ENCODE peak calls at places on chromosomes 1 and 21, in eight cellular contexts. One of them, this sample, is unnamed.

GRCh38 chr1:241932845-241933244 is 24.7 kb upstream of the BECN2 start:
- DNase-seq in stimulated activated CD4-positive, alpha-beta T cell treated with anti-CD3 and anti-CD28 coated beads, Interleukin-15, amount 100 ng/mL, for 1 hour: no peak
- DNase-seq in iPS DF 19.7: no peak
- DNase-seq in kidney glomerular epithelial cell: no peak
- DNase-seq in effector memory CD4-positive, alpha-beta T cell: no peak
- DNase-seq in AG08396: no peak
- DNase-seq in H54: no peak
- DNase-seq in spleen: no peak
- DNase-seq in this sample: no peak

GRCh38 chr1:170309389-170310013 is 163.7 kb downstream of the NTMT2 start:
- DNase-seq in stimulated activated CD4-positive, alpha-beta T cell treated with anti-CD3 and anti-CD28 coated beads, Interleukin-15, amount 100 ng/mL, for 1 hour: no peak
- DNase-seq in iPS DF 19.7: no peak
- DNase-seq in kidney glomerular epithelial cell: no peak
- DNase-seq in effector memory CD4-positive, alpha-beta T cell: no peak
- DNase-seq in AG08396: peak; percentile 73
- DNase-seq in H54: peak; percentile 37
- DNase-seq in spleen: no peak
- DNase-seq in this sample: peak; percentile 78

GRCh38 chr1:116387551-116387950 is 14.5 kb downstream of the ATP1A1 start:
- DNase-seq in stimulated activated CD4-positive, alpha-beta T cell treated with anti-CD3 and anti-CD28 coated beads, Interleukin-15, amount 100 ng/mL, for 1 hour: no peak
- DNase-seq in iPS DF 19.7: no peak
- DNase-seq in kidney glomerular epithelial cell: no peak
- DNase-seq in effector memory CD4-positive, alpha-beta T cell: no peak
- DNase-seq in AG08396: no peak
- DNase-seq in H54: no peak
- DNase-seq in spleen: no peak
- DNase-seq in this sample: no peak

GRCh38 chr1:36530261-36530660 is 47.5 kb upstream of the CSF3R start:
- DNase-seq in stimulated activated CD4-positive, alpha-beta T cell treated with anti-CD3 and anti-CD28 coated beads, Interleukin-15, amount 100 ng/mL, for 1 hour: no peak
- DNase-seq in iPS DF 19.7: no peak
- DNase-seq in kidney glomerular epithelial cell: no peak
- DNase-seq in effector memory CD4-positive, alpha-beta T cell: no peak
- DNase-seq in AG08396: no peak
- DNase-seq in H54: no peak
- DNase-seq in spleen: no peak
- DNase-seq in this sample: no peak

GRCh38 chr1:155069551-155070391 is 6.2 kb downstream of the EFNA4 start:
- DNase-seq in stimulated activated CD4-positive, alpha-beta T cell treated with anti-CD3 and anti-CD28 coated beads, Interleukin-15, amount 100 ng/mL, for 1 hour: no peak
- DNase-seq in iPS DF 19.7: no peak
- DNase-seq in kidney glomerular epithelial cell: no peak
- DNase-seq in effector memory CD4-positive, alpha-beta T cell: no peak
- DNase-seq in AG08396: no peak
- DNase-seq in H54: no peak
- DNase-seq in spleen: no peak
- DNase-seq in this sample: no peak

GRCh38 chr1:205534444-205534985 is 30.0 kb downstream of the CDK18 start:
- DNase-seq in stimulated activated CD4-positive, alpha-beta T cell treated with anti-CD3 and anti-CD28 coated beads, Interleukin-15, amount 100 ng/mL, for 1 hour: no peak
- DNase-seq in iPS DF 19.7: no peak
- DNase-seq in kidney glomerular epithelial cell: no peak
- DNase-seq in effector memory CD4-positive, alpha-beta T cell: no peak
- DNase-seq in AG08396: no peak
- DNase-seq in H54: no peak
- DNase-seq in spleen: peak; percentile 46
- DNase-seq in this sample: no peak

GRCh38 chr1:227731241-227731677 is 3.8 kb downstream of the JMJD4 start:
- DNase-seq in stimulated activated CD4-positive, alpha-beta T cell treated with anti-CD3 and anti-CD28 coated beads, Interleukin-15, amount 100 ng/mL, for 1 hour: no peak
- DNase-seq in iPS DF 19.7: no peak
- DNase-seq in kidney glomerular epithelial cell: no peak
- DNase-seq in effector memory CD4-positive, alpha-beta T cell: no peak
- DNase-seq in AG08396: no peak
- DNase-seq in H54: no peak
- DNase-seq in spleen: no peak
- DNase-seq in this sample: no peak

GRCh38 chr1:210294991-210295773 is 33.5 kb upstream of the HHAT start:
- DNase-seq in stimulated activated CD4-positive, alpha-beta T cell treated with anti-CD3 and anti-CD28 coated beads, Interleukin-15, amount 100 ng/mL, for 1 hour: no peak
- DNase-seq in iPS DF 19.7: no peak
- DNase-seq in kidney glomerular epithelial cell: no peak
- DNase-seq in effector memory CD4-positive, alpha-beta T cell: no peak
- DNase-seq in AG08396: peak; percentile 39
- DNase-seq in H54: no peak
- DNase-seq in spleen: no peak
- DNase-seq in this sample: peak; percentile 60

GRCh38 chr1:44501022-44501910 is 96.2 kb downstream of the RNF220 start:
- DNase-seq in stimulated activated CD4-positive, alpha-beta T cell treated with anti-CD3 and anti-CD28 coated beads, Interleukin-15, amount 100 ng/mL, for 1 hour: no peak
- DNase-seq in iPS DF 19.7: no peak
- DNase-seq in kidney glomerular epithelial cell: no peak
- DNase-seq in effector memory CD4-positive, alpha-beta T cell: no peak
- DNase-seq in AG08396: no peak
- DNase-seq in H54: no peak
- DNase-seq in spleen: no peak
- DNase-seq in this sample: no peak

GRCh38 chr1:6440198-6441126 is 15.9 kb downstream of the ESPN start:
- DNase-seq in stimulated activated CD4-positive, alpha-beta T cell treated with anti-CD3 and anti-CD28 coated beads, Interleukin-15, amount 100 ng/mL, for 1 hour: peak; percentile 56
- DNase-seq in iPS DF 19.7: no peak
- DNase-seq in kidney glomerular epithelial cell: no peak
- DNase-seq in effector memory CD4-positive, alpha-beta T cell: peak; percentile 78
- DNase-seq in AG08396: peak; percentile 79
- DNase-seq in H54: no peak
- DNase-seq in spleen: peak; percentile 84
- DNase-seq in this sample: no peak

GRCh38 chr1:209895709-209896108 is 42.3 kb upstream of the SYT14 start:
- DNase-seq in stimulated activated CD4-positive, alpha-beta T cell treated with anti-CD3 and anti-CD28 coated beads, Interleukin-15, amount 100 ng/mL, for 1 hour: no peak
- DNase-seq in iPS DF 19.7: no peak
- DNase-seq in kidney glomerular epithelial cell: peak; percentile 93
- DNase-seq in effector memory CD4-positive, alpha-beta T cell: no peak
- DNase-seq in AG08396: peak; percentile 47
- DNase-seq in H54: no peak
- DNase-seq in spleen: no peak
- DNase-seq in this sample: peak; percentile 68

GRCh38 chr1:42450081-42450480 is 5.7 kb downstream of the ZMYND12 start:
- DNase-seq in stimulated activated CD4-positive, alpha-beta T cell treated with anti-CD3 and anti-CD28 coated beads, Interleukin-15, amount 100 ng/mL, for 1 hour: no peak
- DNase-seq in iPS DF 19.7: no peak
- DNase-seq in kidney glomerular epithelial cell: no peak
- DNase-seq in effector memory CD4-positive, alpha-beta T cell: no peak
- DNase-seq in AG08396: no peak
- DNase-seq in H54: no peak
- DNase-seq in spleen: no peak
- DNase-seq in this sample: no peak

GRCh38 chr21:29343517-29343916 is 44.8 kb downstream of the BACH1 start:
- DNase-seq in stimulated activated CD4-positive, alpha-beta T cell treated with anti-CD3 and anti-CD28 coated beads, Interleukin-15, amount 100 ng/mL, for 1 hour: no peak
- DNase-seq in iPS DF 19.7: no peak
- DNase-seq in kidney glomerular epithelial cell: no peak
- DNase-seq in effector memory CD4-positive, alpha-beta T cell: no peak
- DNase-seq in AG08396: peak; percentile 64
- DNase-seq in H54: peak; percentile 23
- DNase-seq in spleen: no peak
- DNase-seq in this sample: peak; percentile 61

GRCh38 chr21:46469275-46469674 is 10.6 kb downstream of the DIP2A start:
- DNase-seq in stimulated activated CD4-positive, alpha-beta T cell treated with anti-CD3 and anti-CD28 coated beads, Interleukin-15, amount 100 ng/mL, for 1 hour: no peak
- DNase-seq in iPS DF 19.7: no peak
- DNase-seq in kidney glomerular epithelial cell: no peak
- DNase-seq in effector memory CD4-positive, alpha-beta T cell: no peak
- DNase-seq in AG08396: no peak
- DNase-seq in H54: no peak
- DNase-seq in spleen: no peak
- DNase-seq in this sample: no peak

GRCh38 chr1:72283204-72284083 is 1.1 kb upstream of the NEGR1 start:
- DNase-seq in stimulated activated CD4-positive, alpha-beta T cell treated with anti-CD3 and anti-CD28 coated beads, Interleukin-15, amount 100 ng/mL, for 1 hour: no peak
- DNase-seq in iPS DF 19.7: no peak
- DNase-seq in kidney glomerular epithelial cell: peak; percentile 69
- DNase-seq in effector memory CD4-positive, alpha-beta T cell: no peak
- DNase-seq in AG08396: peak; percentile 67
- DNase-seq in H54: peak; percentile 25
- DNase-seq in spleen: peak; percentile 87
- DNase-seq in this sample: peak; percentile 75

GRCh38 chr1:228224198-228225164 is 16.6 kb downstream of the OBSCN start:
- DNase-seq in stimulated activated CD4-positive, alpha-beta T cell treated with anti-CD3 and anti-CD28 coated beads, Interleukin-15, amount 100 ng/mL, for 1 hour: no peak
- DNase-seq in iPS DF 19.7: no peak
- DNase-seq in kidney glomerular epithelial cell: no peak
- DNase-seq in effector memory CD4-positive, alpha-beta T cell: no peak
- DNase-seq in AG08396: no peak
- DNase-seq in H54: no peak
- DNase-seq in spleen: no peak
- DNase-seq in this sample: no peak

GRCh38 chr1:59541161-59541560 is 244.3 kb downstream of the FGGY start:
- DNase-seq in stimulated activated CD4-positive, alpha-beta T cell treated with anti-CD3 and anti-CD28 coated beads, Interleukin-15, amount 100 ng/mL, for 1 hour: no peak
- DNase-seq in iPS DF 19.7: no peak
- DNase-seq in kidney glomerular epithelial cell: no peak
- DNase-seq in effector memory CD4-positive, alpha-beta T cell: no peak
- DNase-seq in AG08396: no peak
- DNase-seq in H54: no peak
- DNase-seq in spleen: no peak
- DNase-seq in this sample: no peak

This sample was measured in SJSA1.